ENCODE peak calls at places on chromosomes 13 and 19, in six cellular contexts. C, Z, J, W, G and X are unnamed samples.

GRCh38 chr13:60162096-60162495 is 1.6 kb downstream of the DIAPH3 start:
- DNase-seq in C (no peak), J (no peak), Z (no peak), G (no peak), W (no peak), X (no peak)

GRCh38 chr19:33947565-33947964 is 150.9 kb downstream of the KCTD15 start:
- DNase-seq in J (no peak), G (no peak), Z (peak), W (no peak), C (no peak), X (no peak)

GRCh38 chr19:13163609-13164364 is 13.6 kb downstream of the IER2 start:
- DNase-seq in W (no peak), C (peak), J (peak), G (peak), Z (peak), X (peak)

GRCh38 chr19:45471116-45471865 is 3.5 kb downstream of the FOSB start:
- DNase-seq in W (no peak), Z (no peak), J (no peak), C (no peak), G (no peak), X (no peak)

GRCh38 chr13:83229574-83230300 is 652.5 kb downstream of the SLITRK1 start:
- DNase-seq in W (no peak), G (no peak), Z (no peak), J (no peak), C (no peak), X (no peak)

GRCh38 chr19:33303791-33304759 is 1.7 kb upstream of the CEBPA start:
- DNase-seq in Z (no peak), J (no peak), G (no peak), W (no peak), C (no peak), X (peak)

GRCh38 chr13:23618341-23618740 is 48.1 kb downstream of the TNFRSF19 start:
- DNase-seq in Z (no peak), J (no peak), C (no peak), W (peak), G (no peak), X (no peak)

GRCh38 chr19:16976471-16976870 is 50.1 kb downstream of the CPAMD8 start:
- DNase-seq in J (no peak), G (no peak), W (no peak), Z (no peak), C (no peak), X (no peak)

GRCh38 chr19:35139618-35139943 is 957 bp downstream of the FXYD1 start:
- DNase-seq in J (no peak), Z (no peak), W (no peak), C (peak), G (no peak), X (no peak)

GRCh38 chr13:73358606-73359005 is 299.8 kb downstream of the KLF5 start:
- DNase-seq in G (no peak), W (no peak), C (no peak), J (no peak), Z (no peak), X (no peak)

GRCh38 chr19:795691-796581 is 1.3 kb upstream of the PTBP1 start:
- DNase-seq in C (no peak), G (no peak), J (no peak), Z (peak), W (no peak), X (peak)

GRCh38 chr19:794989-795658 is 2.1 kb upstream of the PTBP1 start:
- DNase-seq in G (no peak), J (no peak), Z (no peak), C (no peak), W (no peak), X (peak)

GRCh38 chr19:797528-798414 is 519 bp downstream of the PTBP1 start:
- DNase-seq in C (peak), Z (peak), W (peak), J (peak), G (peak), X (peak)

GRCh38 chr19:798415-799075 is 1.3 kb downstream of the PTBP1 start:
- DNase-seq in G (no peak), C (no peak), J (no peak), Z (peak), W (no peak), X (no peak)

DNA sequence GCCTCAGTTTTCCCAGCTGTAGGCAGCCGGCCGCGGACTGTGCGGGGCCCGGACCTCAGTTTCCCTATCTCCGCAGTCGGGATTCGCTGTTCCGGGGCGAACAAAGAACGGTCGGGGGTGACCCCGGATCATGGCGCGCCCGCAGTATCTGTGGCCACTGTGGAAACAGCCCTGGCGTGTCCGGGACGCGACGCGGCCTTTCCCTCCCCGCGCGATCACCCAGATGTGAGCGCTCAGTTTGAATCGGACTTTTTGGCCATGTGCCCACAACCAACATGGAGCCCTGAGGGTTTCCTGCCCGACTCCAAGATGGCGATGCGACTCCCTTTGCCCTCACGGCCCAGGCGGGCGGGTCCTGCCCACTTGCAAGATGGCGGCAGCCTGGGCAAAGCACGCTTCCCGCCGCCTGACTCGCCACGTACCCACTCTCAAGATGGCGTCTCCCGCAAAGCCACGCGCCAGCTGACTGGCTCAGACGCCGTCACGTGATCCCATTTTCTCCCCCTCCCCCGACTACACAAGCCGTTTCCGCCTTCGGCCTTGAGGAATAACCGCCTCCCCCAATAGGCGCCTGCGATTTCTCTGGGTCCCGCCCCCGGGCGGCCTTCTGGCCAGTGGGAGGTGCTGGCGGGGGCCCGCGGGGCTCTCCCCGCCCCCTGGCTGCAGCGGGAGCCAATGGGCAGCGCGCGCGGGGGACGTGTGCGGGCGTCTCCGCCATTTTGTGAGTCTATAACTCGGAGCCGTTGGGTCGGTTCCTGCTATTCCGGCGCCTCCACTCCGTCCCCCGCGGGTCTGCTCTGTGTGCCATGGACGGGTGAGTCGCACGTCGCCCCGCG is at the start of gene PTBP1:
- DNase-seq in C (peak), Z (peak), G (peak), J (peak), W (peak), X (peak)
- TF ChIP-seq CTCF in C (peak), Z (no peak), G (peak), J (no peak), W (no peak), X (peak)

DNA sequence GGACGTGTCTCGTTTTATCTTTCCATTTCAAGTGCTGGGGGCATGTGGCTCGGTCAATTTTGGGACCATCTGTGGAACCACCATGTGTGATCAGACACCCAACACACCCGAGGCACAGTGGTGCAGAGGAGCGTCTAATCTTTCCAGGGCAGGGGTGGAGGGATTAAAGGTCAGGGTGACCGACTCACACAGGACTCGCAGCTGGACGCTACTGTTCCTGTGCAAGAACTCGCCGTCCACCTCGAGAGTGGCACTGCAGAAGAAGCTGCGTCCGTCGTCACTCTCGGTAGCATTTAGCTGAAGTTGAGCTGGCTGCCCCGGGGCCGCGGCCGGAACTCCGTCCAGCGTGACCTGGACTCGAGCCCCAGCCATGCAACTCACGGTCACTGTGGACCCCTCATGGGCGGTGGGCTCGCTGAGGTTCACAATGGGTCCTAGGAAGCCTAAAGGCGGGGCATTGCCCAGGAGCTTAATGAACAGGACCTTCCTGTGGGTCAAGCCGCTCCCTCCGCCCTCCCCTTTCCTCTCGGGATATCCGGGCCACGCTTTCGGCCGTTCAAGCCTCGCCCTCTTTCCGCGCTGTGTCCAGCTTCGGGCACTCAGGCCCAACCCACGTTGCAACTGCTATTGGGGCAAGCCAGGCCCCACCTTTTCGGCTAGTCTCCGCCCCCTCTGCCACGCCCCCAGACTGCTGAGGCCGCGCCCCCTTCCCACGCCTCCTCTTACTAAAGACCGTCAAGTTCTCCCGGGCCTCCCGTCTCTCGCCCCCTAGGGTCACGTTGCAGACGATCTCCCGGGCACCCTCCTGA is 1.2 kb upstream of the RAVER1 start:
- DNase-seq in C (peak), J (peak), Z (peak), G (peak), W (peak), X (peak)
- TF ChIP-seq POLR2A in C (peak), J (no peak), Z (no peak), G (no peak), W (peak), X (peak)

GRCh38 chr19:4720037-4720700 is 3.5 kb downstream of the DPP9 start:
- DNase-seq in W (no peak), G (no peak), Z (no peak), C (no peak), J (no peak), X (no peak)
- TF ChIP-seq CTCF in W (no peak), G (no peak), Z (no peak), C (no peak), J (no peak), X (no peak)

GRCh38 chr13:19150226-19150625 is 31.4 kb downstream of the TUBA3C start:
- DNase-seq in G (no peak), Z (no peak), W (no peak), J (no peak), C (no peak), X (no peak)
- TF ChIP-seq POLR2A in G (no peak), Z (no peak), W (no peak), J (no peak), C (no peak), X (no peak)

GRCh38 chr13:33757713-33758112 is 60.2 kb upstream of the RFC3 start:
- DNase-seq in C (no peak), J (no peak), G (no peak), W (no peak), Z (no peak), X (no peak)

GRCh38 chr13:33758113-33758512 is 59.8 kb upstream of the RFC3 start:
- DNase-seq in G (no peak), W (no peak), Z (no peak), J (no peak), C (no peak), X (no peak)

GRCh38 chr13:33763021-33763420 is 54.9 kb upstream of the RFC3 start:
- DNase-seq in C (no peak), G (no peak), W (no peak), Z (no peak), J (no peak), X (no peak)

GRCh38 chr13:33764716-33765115 is 53.2 kb upstream of the RFC3 start:
- DNase-seq in Z (no peak), C (no peak), G (no peak), W (no peak), J (no peak), X (no peak)

DNA sequence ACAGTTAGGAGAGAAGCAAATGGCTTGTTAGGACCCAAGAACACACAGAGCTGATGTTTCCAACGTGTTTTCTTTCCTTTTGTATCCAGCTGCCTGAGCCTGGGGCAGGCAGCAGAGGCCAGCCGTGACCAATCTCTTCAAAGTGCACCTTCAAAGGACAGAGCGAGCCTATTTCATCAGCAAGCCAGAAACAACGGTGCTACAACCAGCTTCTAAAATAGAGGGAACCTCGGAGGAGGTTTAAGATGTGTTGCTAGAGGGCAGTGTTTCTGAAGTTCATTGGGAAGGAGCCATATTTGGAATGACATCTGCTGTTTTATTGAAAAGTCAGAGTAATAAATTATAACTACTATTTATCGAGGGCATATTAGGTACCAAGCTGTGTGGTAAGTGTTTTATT is 56.2 kb upstream of the RFC3 start:
- DNase-seq in C (no peak), J (peak), W (peak), G (no peak), Z (no peak), X (no peak)
- TF ChIP-seq CTCF in C (no peak), J (no peak), W (no peak), G (no peak), Z (no peak), X (no peak)